ENCODE peak calls at places on chromosomes 5 and 9, in eight cellular contexts. G is colonic mucosa, R is left cardiac atrium, W is IMR-90, L is PC-9, Q is COR-L47, Z is hepatocyte, S is aorta. C is an unnamed sample.

GRCh38 chr5:172858511-172858989 is 24.5 kb downstream of the ERGIC1 start:
- DNase-seq in G (peak), R (no peak), W (no peak), L (no peak), Q (no peak), Z (peak), S (no peak), C (no peak)

GRCh38 chr5:127885176-127885575 is 182.0 kb downstream of the CCDC192 start:
- DNase-seq in G (peak), R (no peak), W (no peak), L (no peak), Q (peak), Z (no peak), S (no peak), C (no peak)

GRCh38 chr9:136625101-136626065 is 37.3 kb upstream of the EGFL7 start:
- DNase-seq in G (peak), R (peak), W (peak), L (peak), Q (peak), Z (peak), S (peak), C (no peak)

GRCh38 chr9:127589955-127590370 is 22.1 kb upstream of the STXBP1 start:
- DNase-seq in G (peak), R (peak), W (peak), L (peak), Q (peak), Z (peak), S (peak), C (peak)

GRCh38 chr9:90991953-90992352 is 190.3 kb downstream of the SYK start:
- DNase-seq in G (no peak), R (no peak), W (no peak), L (no peak), Q (no peak), Z (no peak), S (no peak), C (no peak)

GRCh38 chr9:124665391-124666058 is 105.6 kb downstream of the NR6A1 start:
- DNase-seq in G (no peak), R (no peak), W (peak), L (no peak), Q (no peak), Z (peak), S (no peak), C (no peak)

GRCh38 chr5:148998174-148998797 is 64.6 kb downstream of the SH3TC2 start:
- DNase-seq in G (peak), R (no peak), W (peak), L (peak), Q (peak), Z (peak), S (no peak), C (no peak)

GRCh38 chr5:68432682-68433081 is 217.1 kb downstream of the PIK3R1 start:
- DNase-seq in G (no peak), R (no peak), W (no peak), L (no peak), Q (no peak), Z (no peak), S (no peak), C (no peak)

GRCh38 chr5:107670927-107671741 is at the start of gene EFNA5:
- DNase-seq in G (peak), R (peak), W (peak), L (peak), Q (peak), Z (peak), S (peak), C (peak)

GRCh38 chr9:112971415-112971814 is 40.6 kb downstream of the ZNF883 start:
- DNase-seq in G (peak), R (no peak), W (peak), L (peak), Q (peak), Z (peak), S (no peak), C (peak)

GRCh38 chr5:172421-172820 is 18.9 kb upstream of the LRRC14B start:
- DNase-seq in G (no peak), R (peak), W (no peak), L (no peak), Q (no peak), Z (no peak), S (no peak), C (no peak)

GRCh38 chr9:94656190-94656589 is 16.9 kb upstream of the FBP1 start:
- DNase-seq in G (no peak), R (no peak), W (no peak), L (no peak), Q (no peak), Z (no peak), S (peak), C (no peak)

GRCh38 chr5:138110266-138110963 is 26.6 kb downstream of the WNT8A start:
- DNase-seq in G (no peak), R (no peak), W (no peak), L (no peak), Q (peak), Z (no peak), S (no peak), C (peak)

GRCh38 chr5:7179364-7179763 is 216.6 kb upstream of the ADCY2 start:
- DNase-seq in G (no peak), R (no peak), W (no peak), L (no peak), Q (no peak), Z (peak), S (no peak), C (no peak)

GRCh38 chr5:35644543-35644942 is 26.9 kb downstream of the SPEF2 start:
- DNase-seq in G (no peak), R (no peak), W (no peak), L (no peak), Q (no peak), Z (no peak), S (no peak), C (no peak)

GRCh38 chr9:34594177-34594576 is 4.7 kb upstream of the CNTFR start:
- DNase-seq in G (no peak), R (no peak), W (no peak), L (no peak), Q (no peak), Z (no peak), S (peak), C (no peak)

GRCh38 chr9:36189978-36190377 is 743 bp upstream of the CLTA start:
- DNase-seq in G (peak), R (no peak), W (no peak), L (no peak), Q (no peak), Z (peak), S (no peak), C (no peak)

GRCh38 chr5:126852916-126853315 is 76.0 kb downstream of the LMNB1 start:
- DNase-seq in G (no peak), R (no peak), W (no peak), L (no peak), Q (no peak), Z (no peak), S (no peak), C (no peak)

GRCh38 chr5:34526682-34527305 is 129.3 kb upstream of the RAI14 start:
- DNase-seq in G (no peak), R (no peak), W (no peak), L (peak), Q (no peak), Z (no peak), S (no peak), C (no peak)

GRCh38 chr5:179139936-179140235 is 79.7 kb downstream of the ZNF354C start:
- DNase-seq in G (no peak), R (peak), W (no peak), L (no peak), Q (no peak), Z (no peak), S (peak), C (no peak)

GRCh38 chr9:1647776-1648175 is 367.4 kb upstream of the SMARCA2 start:
- DNase-seq in G (no peak), R (no peak), W (no peak), L (no peak), Q (no peak), Z (no peak), S (no peak), C (peak)

GRCh38 chr9:97689401-97689800 is 7.7 kb downstream of the XPA start:
- DNase-seq in G (no peak), R (no peak), W (peak), L (no peak), Q (no peak), Z (no peak), S (no peak), C (no peak)

GRCh38 chr5:150320048-150320555 is 17.4 kb upstream of the ARSI start:
- DNase-seq in G (peak), R (peak), W (peak), L (peak), Q (peak), Z (peak), S (peak), C (peak)

GRCh38 chr5:105663671-105664070 is 2007.1 kb downstream of the EFNA5 start:
- DNase-seq in G (no peak), R (no peak), W (no peak), L (no peak), Q (no peak), Z (no peak), S (no peak), C (no peak)

GRCh38 chr5:101977729-101978345 is 318.2 kb downstream of the SLCO4C1 start:
- DNase-seq in G (no peak), R (no peak), W (peak), L (no peak), Q (peak), Z (peak), S (no peak), C (no peak)

GRCh38 chr5:69295088-69295754 is 37.4 kb downstream of the CCDC125 start:
- DNase-seq in G (no peak), R (no peak), W (peak), L (no peak), Q (no peak), Z (no peak), S (no peak), C (no peak)

GRCh38 chr5:151134228-151134627 is 23.4 kb downstream of the ANXA6 start:
- DNase-seq in G (no peak), R (no peak), W (no peak), L (peak), Q (no peak), Z (peak), S (no peak), C (peak)

GRCh38 chr9:127216210-127216887 is 48.2 kb upstream of the GARNL3 start:
- DNase-seq in G (no peak), R (no peak), W (no peak), L (no peak), Q (no peak), Z (no peak), S (no peak), C (peak)

GRCh38 chr9:12652973-12653372 is 40.2 kb upstream of the TYRP1 start:
- DNase-seq in G (no peak), R (no peak), W (no peak), L (no peak), Q (no peak), Z (no peak), S (no peak), C (no peak)

GRCh38 chr5:177083351-177083750 is 3.4 kb upstream of the FGFR4 start:
- DNase-seq in G (no peak), R (no peak), W (no peak), L (no peak), Q (no peak), Z (peak), S (no peak), C (no peak)

GRCh38 chr9:112093147-112093874 is 81.8 kb downstream of the SUSD1 start:
- DNase-seq in G (peak), R (no peak), W (no peak), L (no peak), Q (no peak), Z (no peak), S (no peak), C (no peak)

GRCh38 chr5:172635038-172635437 is 6.0 kb upstream of the NEURL1B start:
- DNase-seq in G (no peak), R (no peak), W (no peak), L (no peak), Q (no peak), Z (no peak), S (peak), C (peak)

GRCh38 chr9:32709871-32710270 is 73.5 kb upstream of the TMEM215 start:
- DNase-seq in G (no peak), R (no peak), W (no peak), L (no peak), Q (no peak), Z (no peak), S (no peak), C (peak)

GRCh38 chr9:127796225-127796813 is 6.4 kb upstream of the FPGS start:
- DNase-seq in G (no peak), R (peak), W (peak), L (no peak), Q (no peak), Z (no peak), S (peak), C (no peak)

C was measured in islet precursor cell.